ENCODE peak calls at places on chromosomes 5 and 9, in seven cellular contexts. One of them, this sample, is unnamed.

GRCh38 chr5:148970228-148970627 is 92.6 kb downstream of the SH3TC2 start:
- DNase-seq in HTR-8/SVneo: no peak
- DNase-seq in astrocyte of the hippocampus: peak
- DNase-seq in NCI-H345: peak
- DNase-seq in neural crest cell: no peak
- DNase-seq in stimulated activated naive CD8-positive, alpha-beta T cell treated with anti-CD3 and anti-CD28 coated beads, Interleukin-15, Interleukin-2, amounts not matched to agents 100 U/mL and 50 U/mL, for 24 hours: no peak
- DNase-seq in amniotic stem cell: no peak
- DNase-seq in this sample: peak

GRCh38 chr5:176481659-176482213 is 33.6 kb downstream of the FAF2 start:
- DNase-seq in HTR-8/SVneo: no peak
- DNase-seq in astrocyte of the hippocampus: no peak
- DNase-seq in NCI-H345: no peak
- DNase-seq in neural crest cell: no peak
- DNase-seq in stimulated activated naive CD8-positive, alpha-beta T cell treated with anti-CD3 and anti-CD28 coated beads, Interleukin-15, Interleukin-2, amounts not matched to agents 100 U/mL and 50 U/mL, for 24 hours: no peak
- DNase-seq in amniotic stem cell: no peak
- DNase-seq in this sample: no peak

GRCh38 chr5:169980418-169981053 is at the start of gene INSYN2B:
- DNase-seq in HTR-8/SVneo: peak
- DNase-seq in astrocyte of the hippocampus: peak
- DNase-seq in NCI-H345: peak
- DNase-seq in neural crest cell: peak
- DNase-seq in stimulated activated naive CD8-positive, alpha-beta T cell treated with anti-CD3 and anti-CD28 coated beads, Interleukin-15, Interleukin-2, amounts not matched to agents 100 U/mL and 50 U/mL, for 24 hours: peak
- DNase-seq in amniotic stem cell: peak
- DNase-seq in this sample: peak

GRCh38 chr5:10372726-10373709 is 19.5 kb downstream of the MARCHF6 start:
- DNase-seq in HTR-8/SVneo: no peak
- DNase-seq in astrocyte of the hippocampus: no peak
- DNase-seq in NCI-H345: no peak
- DNase-seq in neural crest cell: no peak
- DNase-seq in stimulated activated naive CD8-positive, alpha-beta T cell treated with anti-CD3 and anti-CD28 coated beads, Interleukin-15, Interleukin-2, amounts not matched to agents 100 U/mL and 50 U/mL, for 24 hours: no peak
- DNase-seq in amniotic stem cell: no peak
- DNase-seq in this sample: no peak

GRCh38 chr9:114525505-114525904 is 20.2 kb upstream of the WHRN start:
- DNase-seq in HTR-8/SVneo: peak
- DNase-seq in astrocyte of the hippocampus: peak
- DNase-seq in NCI-H345: no peak
- DNase-seq in neural crest cell: no peak
- DNase-seq in stimulated activated naive CD8-positive, alpha-beta T cell treated with anti-CD3 and anti-CD28 coated beads, Interleukin-15, Interleukin-2, amounts not matched to agents 100 U/mL and 50 U/mL, for 24 hours: no peak
- DNase-seq in amniotic stem cell: no peak
- DNase-seq in this sample: no peak

GRCh38 chr5:29367176-29367833 is 1826.2 kb upstream of the CDH6 start:
- DNase-seq in HTR-8/SVneo: no peak
- DNase-seq in astrocyte of the hippocampus: no peak
- DNase-seq in NCI-H345: peak
- DNase-seq in neural crest cell: peak
- DNase-seq in stimulated activated naive CD8-positive, alpha-beta T cell treated with anti-CD3 and anti-CD28 coated beads, Interleukin-15, Interleukin-2, amounts not matched to agents 100 U/mL and 50 U/mL, for 24 hours: no peak
- DNase-seq in amniotic stem cell: no peak
- DNase-seq in this sample: peak

GRCh38 chr5:32753051-32753450 is 41.9 kb downstream of the NPR3 start:
- DNase-seq in HTR-8/SVneo: no peak
- DNase-seq in astrocyte of the hippocampus: no peak
- DNase-seq in NCI-H345: no peak
- DNase-seq in neural crest cell: no peak
- DNase-seq in stimulated activated naive CD8-positive, alpha-beta T cell treated with anti-CD3 and anti-CD28 coated beads, Interleukin-15, Interleukin-2, amounts not matched to agents 100 U/mL and 50 U/mL, for 24 hours: no peak
- DNase-seq in amniotic stem cell: peak
- DNase-seq in this sample: no peak

GRCh38 chr9:74824654-74825053 is 63.1 kb downstream of the TRPM6 start:
- DNase-seq in HTR-8/SVneo: peak
- DNase-seq in astrocyte of the hippocampus: peak
- DNase-seq in NCI-H345: no peak
- DNase-seq in neural crest cell: no peak
- DNase-seq in stimulated activated naive CD8-positive, alpha-beta T cell treated with anti-CD3 and anti-CD28 coated beads, Interleukin-15, Interleukin-2, amounts not matched to agents 100 U/mL and 50 U/mL, for 24 hours: no peak
- DNase-seq in amniotic stem cell: no peak
- DNase-seq in this sample: no peak

GRCh38 chr9:134130503-134131375 is 5.1 kb upstream of the WDR5 start:
- DNase-seq in HTR-8/SVneo: no peak
- DNase-seq in astrocyte of the hippocampus: peak
- DNase-seq in NCI-H345: peak
- DNase-seq in neural crest cell: no peak
- DNase-seq in stimulated activated naive CD8-positive, alpha-beta T cell treated with anti-CD3 and anti-CD28 coated beads, Interleukin-15, Interleukin-2, amounts not matched to agents 100 U/mL and 50 U/mL, for 24 hours: no peak
- DNase-seq in amniotic stem cell: no peak
- DNase-seq in this sample: peak

GRCh38 chr9:125538092-125538473 is 168.9 kb downstream of the MAPKAP1 start:
- DNase-seq in HTR-8/SVneo: peak
- DNase-seq in astrocyte of the hippocampus: peak
- DNase-seq in NCI-H345: peak
- DNase-seq in neural crest cell: no peak
- DNase-seq in stimulated activated naive CD8-positive, alpha-beta T cell treated with anti-CD3 and anti-CD28 coated beads, Interleukin-15, Interleukin-2, amounts not matched to agents 100 U/mL and 50 U/mL, for 24 hours: no peak
- DNase-seq in amniotic stem cell: peak
- DNase-seq in this sample: peak

GRCh38 chr9:35105571-35106342 is 2.8 kb upstream of the STOML2 start:
- DNase-seq in HTR-8/SVneo: no peak
- DNase-seq in astrocyte of the hippocampus: no peak
- DNase-seq in NCI-H345: no peak
- DNase-seq in neural crest cell: no peak
- DNase-seq in stimulated activated naive CD8-positive, alpha-beta T cell treated with anti-CD3 and anti-CD28 coated beads, Interleukin-15, Interleukin-2, amounts not matched to agents 100 U/mL and 50 U/mL, for 24 hours: no peak
- DNase-seq in amniotic stem cell: no peak
- DNase-seq in this sample: no peak

GRCh38 chr5:173882632-173883031 is 5.5 kb upstream of the CPEB4 start:
- DNase-seq in HTR-8/SVneo: no peak
- DNase-seq in astrocyte of the hippocampus: no peak
- DNase-seq in NCI-H345: no peak
- DNase-seq in neural crest cell: no peak
- DNase-seq in stimulated activated naive CD8-positive, alpha-beta T cell treated with anti-CD3 and anti-CD28 coated beads, Interleukin-15, Interleukin-2, amounts not matched to agents 100 U/mL and 50 U/mL, for 24 hours: no peak
- DNase-seq in amniotic stem cell: no peak
- DNase-seq in this sample: no peak

GRCh38 chr9:38443181-38443580 is 18.9 kb upstream of the IGFBPL1 start:
- DNase-seq in HTR-8/SVneo: no peak
- DNase-seq in astrocyte of the hippocampus: peak
- DNase-seq in NCI-H345: no peak
- DNase-seq in neural crest cell: no peak
- DNase-seq in stimulated activated naive CD8-positive, alpha-beta T cell treated with anti-CD3 and anti-CD28 coated beads, Interleukin-15, Interleukin-2, amounts not matched to agents 100 U/mL and 50 U/mL, for 24 hours: no peak
- DNase-seq in amniotic stem cell: no peak
- DNase-seq in this sample: peak

GRCh38 chr9:306907-307306 is 92.2 kb downstream of the DOCK8 start:
- DNase-seq in HTR-8/SVneo: no peak
- DNase-seq in astrocyte of the hippocampus: no peak
- DNase-seq in NCI-H345: no peak
- DNase-seq in neural crest cell: no peak
- DNase-seq in stimulated activated naive CD8-positive, alpha-beta T cell treated with anti-CD3 and anti-CD28 coated beads, Interleukin-15, Interleukin-2, amounts not matched to agents 100 U/mL and 50 U/mL, for 24 hours: peak
- DNase-seq in amniotic stem cell: no peak
- DNase-seq in this sample: peak

GRCh38 chr9:93594041-93594756 is 17.8 kb downstream of the PHF2 start:
- DNase-seq in HTR-8/SVneo: no peak
- DNase-seq in astrocyte of the hippocampus: no peak
- DNase-seq in NCI-H345: no peak
- DNase-seq in neural crest cell: no peak
- DNase-seq in stimulated activated naive CD8-positive, alpha-beta T cell treated with anti-CD3 and anti-CD28 coated beads, Interleukin-15, Interleukin-2, amounts not matched to agents 100 U/mL and 50 U/mL, for 24 hours: no peak
- DNase-seq in amniotic stem cell: no peak
- DNase-seq in this sample: peak

GRCh38 chr5:141597394-141597793 is 21.4 kb downstream of the DIAPH1 start:
- DNase-seq in HTR-8/SVneo: no peak
- DNase-seq in astrocyte of the hippocampus: no peak
- DNase-seq in NCI-H345: no peak
- DNase-seq in neural crest cell: no peak
- DNase-seq in stimulated activated naive CD8-positive, alpha-beta T cell treated with anti-CD3 and anti-CD28 coated beads, Interleukin-15, Interleukin-2, amounts not matched to agents 100 U/mL and 50 U/mL, for 24 hours: no peak
- DNase-seq in amniotic stem cell: no peak
- DNase-seq in this sample: peak

GRCh38 chr9:38286357-38286756 is 106.1 kb upstream of the ALDH1B1 start:
- DNase-seq in HTR-8/SVneo: no peak
- DNase-seq in astrocyte of the hippocampus: no peak
- DNase-seq in NCI-H345: no peak
- DNase-seq in neural crest cell: no peak
- DNase-seq in stimulated activated naive CD8-positive, alpha-beta T cell treated with anti-CD3 and anti-CD28 coated beads, Interleukin-15, Interleukin-2, amounts not matched to agents 100 U/mL and 50 U/mL, for 24 hours: no peak
- DNase-seq in amniotic stem cell: no peak
- DNase-seq in this sample: no peak

GRCh38 chr9:136629879-136630661 is 32.6 kb upstream of the EGFL7 start:
- DNase-seq in HTR-8/SVneo: peak
- DNase-seq in astrocyte of the hippocampus: peak
- DNase-seq in NCI-H345: peak
- DNase-seq in neural crest cell: peak
- DNase-seq in stimulated activated naive CD8-positive, alpha-beta T cell treated with anti-CD3 and anti-CD28 coated beads, Interleukin-15, Interleukin-2, amounts not matched to agents 100 U/mL and 50 U/mL, for 24 hours: peak
- DNase-seq in amniotic stem cell: no peak
- DNase-seq in this sample: peak

GRCh38 chr9:6080154-6080716 is 64.8 kb upstream of the RANBP6 start:
- DNase-seq in HTR-8/SVneo: peak
- DNase-seq in astrocyte of the hippocampus: peak
- DNase-seq in NCI-H345: peak
- DNase-seq in neural crest cell: peak
- DNase-seq in stimulated activated naive CD8-positive, alpha-beta T cell treated with anti-CD3 and anti-CD28 coated beads, Interleukin-15, Interleukin-2, amounts not matched to agents 100 U/mL and 50 U/mL, for 24 hours: peak
- DNase-seq in amniotic stem cell: peak
- DNase-seq in this sample: peak